ENCODE peak calls at places on chromosomes 2 and 18, in eight cellular contexts. P is T-helper 2 cell, B is heart left ventricle, R is foreskin keratinocyte, T is SW480, W is NCI-H2029, X is OCI-LY7, M is mucosa of gallbladder. F is an unnamed sample.

GRCh38 chr2:86433137-86433536 is 8.0 kb upstream of the KDM3A start:
- DNase-seq in P (no peak), X (no peak), W (no peak), T (no peak), R (no peak), M (no peak), B (no peak), F (no peak)

GRCh38 chr2:69559696-69560482 is 83.7 kb downstream of the AAK1 start:
- DNase-seq in W (peak), P (no peak), B (no peak), T (peak), M (no peak), X (peak), R (no peak), F (peak)

GRCh38 chr2:84840306-84840705 is 40.6 kb downstream of the TRABD2A start:
- DNase-seq in B (no peak), W (no peak), M (no peak), X (no peak), R (no peak), P (no peak), T (peak), F (no peak)

GRCh38 chr2:143730155-143730949 is 601.1 kb downstream of the ARHGAP15 start:
- DNase-seq in P (no peak), T (peak), M (no peak), W (no peak), B (no peak), X (no peak), R (peak), F (no peak)

GRCh38 chr2:178072383-178073301 is at the start of gene PDE11A:
- DNase-seq in R (peak), B (peak), P (no peak), T (peak), M (peak), W (peak), X (no peak), F (peak)

GRCh38 chr2:43737097-43737854 is 36.6 kb upstream of the DYNC2LI1 start:
- DNase-seq in B (no peak), X (no peak), R (no peak), M (peak), T (no peak), W (no peak), P (no peak), F (no peak)

GRCh38 chr2:10601866-10602566 is 87.8 kb downstream of the NOL10 start:
- DNase-seq in B (no peak), W (no peak), P (no peak), R (no peak), X (no peak), M (no peak), T (no peak), F (no peak)

GRCh38 chr2:26840937-26841610 is 6.9 kb upstream of the DPYSL5 start:
- DNase-seq in W (no peak), P (no peak), R (no peak), B (no peak), T (peak), M (no peak), X (peak), F (peak)

GRCh38 chr2:241463276-241464135 is 44.9 kb downstream of the STK25 start:
- DNase-seq in M (no peak), R (no peak), W (no peak), B (no peak), T (no peak), P (no peak), X (no peak), F (no peak)

GRCh38 chr2:160214461-160215055 is 14.5 kb upstream of the ITGB6 start:
- DNase-seq in M (peak), B (peak), W (peak), X (no peak), P (no peak), T (peak), R (peak), F (no peak)

GRCh38 chr2:192196451-192197194 is 1.9 kb upstream of the TMEFF2 start:
- DNase-seq in X (no peak), T (no peak), W (no peak), M (no peak), P (no peak), R (no peak), B (no peak), F (no peak)

GRCh38 chr2:25324905-25325592 is 16.7 kb downstream of the DNMT3A start:
- DNase-seq in M (no peak), X (no peak), P (no peak), T (no peak), R (no peak), W (no peak), B (peak), F (no peak)

GRCh38 chr2:65366595-65367125 is 65.7 kb downstream of the SPRED2 start:
- DNase-seq in P (no peak), W (peak), T (peak), R (peak), M (peak), X (peak), B (no peak), F (peak)

GRCh38 chr18:30352551-30353168 is 689.9 kb downstream of the DSC3 start:
- DNase-seq in B (no peak), M (no peak), R (no peak), W (no peak), P (no peak), X (no peak), T (no peak), F (no peak)

GRCh38 chr2:169034256-169034655 is 3.1 kb upstream of the ABCB11 start:
- DNase-seq in T (no peak), B (no peak), X (no peak), M (peak), P (no peak), W (no peak), R (no peak), F (no peak)

GRCh38 chr2:240922982-240923537 is 16.9 kb downstream of the CROCC2 start:
- DNase-seq in R (no peak), X (no peak), M (no peak), B (peak), P (no peak), W (no peak), T (no peak), F (no peak)

GRCh38 chr2:196077821-196078220 is 9.2 kb upstream of the DNAH7 start:
- DNase-seq in W (no peak), R (no peak), B (no peak), X (no peak), M (no peak), T (no peak), P (no peak), F (no peak)

GRCh38 chr2:230794472-230794871 is 70.3 kb upstream of the ITM2C start:
- DNase-seq in B (no peak), M (peak), T (no peak), X (no peak), W (no peak), P (no peak), R (peak), F (no peak)

GRCh38 chr18:76633504-76634259 is 138.6 kb upstream of the ZNF516 start:
- DNase-seq in B (no peak), R (no peak), X (no peak), T (no peak), P (no peak), W (no peak), M (no peak), F (no peak)

GRCh38 chr2:217920879-217921603 is 81.8 kb downstream of the TNS1 start:
- DNase-seq in B (peak), W (no peak), M (no peak), X (no peak), P (no peak), T (no peak), R (no peak), F (no peak)

GRCh38 chr2:178819992-178820391 is 12.8 kb upstream of the TTN start:
- DNase-seq in R (no peak), B (no peak), T (no peak), X (no peak), M (no peak), W (no peak), P (no peak), F (no peak)

GRCh38 chr2:205218056-205218455 is 464.2 kb upstream of the NRP2 start:
- DNase-seq in B (no peak), T (no peak), X (no peak), M (no peak), P (no peak), W (no peak), R (no peak), F (no peak)

GRCh38 chr2:232980683-232981082 is 32.4 kb downstream of the NGEF start:
- DNase-seq in T (no peak), B (no peak), W (no peak), X (no peak), P (no peak), M (no peak), R (no peak), F (no peak)

GRCh38 chr2:230796280-230796862 is 68.4 kb upstream of the ITM2C start:
- DNase-seq in B (no peak), R (no peak), X (no peak), M (no peak), W (no peak), P (no peak), T (no peak), F (no peak)

GRCh38 chr2:235958631-235959395 is 209.4 kb downstream of the GBX2 start:
- DNase-seq in M (no peak), W (no peak), P (no peak), X (no peak), T (no peak), R (no peak), B (no peak), F (no peak)

GRCh38 chr2:16619576-16620245 is 45.9 kb downstream of the CYRIA start:
- DNase-seq in B (no peak), W (no peak), X (no peak), P (no peak), M (no peak), R (no peak), T (no peak), F (no peak)

GRCh38 chr2:73323551-73323950 is 30.2 kb upstream of the EGR4 start:
- DNase-seq in B (no peak), M (no peak), P (no peak), T (no peak), W (no peak), X (no peak), R (no peak), F (no peak)

GRCh38 chr2:98191880-98192279 is 104.9 kb downstream of the VWA3B start:
- DNase-seq in B (no peak), X (no peak), P (no peak), T (no peak), R (no peak), M (no peak), W (no peak), F (no peak)

GRCh38 chr18:48996901-48997463 is 46.2 kb upstream of the SMAD7 start:
- DNase-seq in P (no peak), B (peak), T (peak), R (peak), X (no peak), M (no peak), W (no peak), F (peak)

GRCh38 chr2:50148632-50149031 is 883.3 kb downstream of the NRXN1 start:
- DNase-seq in P (no peak), B (no peak), X (no peak), T (no peak), M (no peak), W (no peak), R (no peak), F (no peak)

GRCh38 chr2:158412206-158412605 is 44.3 kb downstream of the CCDC148 start:
- DNase-seq in R (no peak), W (no peak), B (no peak), M (no peak), X (no peak), T (no peak), P (no peak), F (no peak)

GRCh38 chr2:40208478-40208877 is 243.4 kb downstream of the SLC8A1 start:
- DNase-seq in P (no peak), X (no peak), B (no peak), M (no peak), W (peak), T (peak), R (no peak), F (peak)

GRCh38 chr2:115414461-115414860 is 972.0 kb downstream of the DPP10 start:
- DNase-seq in M (no peak), T (no peak), X (no peak), R (no peak), W (no peak), B (no peak), P (no peak), F (no peak)

GRCh38 chr2:215338883-215339679 is 27.2 kb downstream of the ATIC start:
- DNase-seq in P (no peak), W (no peak), M (no peak), R (no peak), X (no peak), T (no peak), B (no peak), F (no peak)

GRCh38 chr2:1047485-1047884 is 96.8 kb downstream of the SNTG2 start:
- DNase-seq in P (no peak), T (peak), B (no peak), M (no peak), X (peak), R (no peak), W (no peak), F (no peak)

GRCh38 chr2:200399636-200400035 is 93.1 kb downstream of the SPATS2L start:
- DNase-seq in R (no peak), M (no peak), W (no peak), P (no peak), T (no peak), B (no peak), X (no peak), F (no peak)

GRCh38 chr2:88697361-88698026 is 6.0 kb downstream of the RPIA start:
- DNase-seq in P (no peak), W (no peak), T (no peak), X (no peak), M (no peak), R (no peak), B (no peak), F (no peak)

GRCh38 chr2:20915271-20915670 is 92.4 kb upstream of the LDAH start:
- DNase-seq in B (no peak), P (no peak), X (no peak), T (no peak), R (no peak), W (no peak), M (no peak), F (no peak)

GRCh38 chr18:42068030-42068429 is 113.0 kb downstream of the PIK3C3 start:
- DNase-seq in T (no peak), M (no peak), B (no peak), P (no peak), R (no peak), X (no peak), W (no peak), F (no peak)

F was measured in DMS153.